ENCODE peak calls at places on chromosomes 6 and 20, in six cellular contexts. L, V, P, C, X and N are unnamed samples.

GRCh38 chr6:8236956-8237355 is 134.6 kb upstream of the EEF1E1 start:
- DNase-seq in V (no peak), P (no peak), C (no peak), L (no peak), X (no peak), N (no peak)

GRCh38 chr20:20143165-20143564 is 90.8 kb downstream of the CFAP61 start:
- DNase-seq in V (no peak), P (no peak), C (no peak), L (no peak), X (no peak), N (no peak)

GRCh38 chr6:5259428-5259827 is 1.3 kb downstream of the LYRM4 start:
- DNase-seq in C (no peak), X (no peak), P (no peak), V (no peak), L (no peak), N (no peak)

GRCh38 chr6:127971945-127972391 is 71.1 kb upstream of the THEMIS start:
- DNase-seq in P (no peak), X (peak), V (no peak), C (peak), L (peak), N (peak)

GRCh38 chr20:51122931-51123658 is 100.2 kb upstream of the KCNG1 start:
- DNase-seq in X (no peak), C (no peak), P (no peak), V (no peak), L (no peak), N (no peak)

GRCh38 chr20:58006346-58007316 is 221.8 kb downstream of the ANKRD60 start:
- DNase-seq in P (no peak), C (no peak), V (no peak), L (no peak), X (no peak), N (peak)

GRCh38 chr20:59948828-59949720 is 8.9 kb downstream of the FAM217B start:
- DNase-seq in C (peak), V (no peak), P (no peak), L (peak), X (peak), N (peak)

GRCh38 chr20:6008254-6008653 is 45.6 kb downstream of the LRRN4 start:
- DNase-seq in P (no peak), C (peak), V (no peak), L (peak), X (peak), N (peak)

GRCh38 chr6:147506704-147507114 is 1.8 kb upstream of the SAMD5 start:
- DNase-seq in V (peak), X (peak), C (no peak), P (peak), L (peak), N (peak)

GRCh38 chr20:54692168-54692887 is 216.9 kb downstream of the DOK5 start:
- DNase-seq in C (no peak), P (no peak), X (no peak), V (no peak), L (no peak), N (no peak)

GRCh38 chr20:11676618-11677289 is 240.9 kb upstream of the BTBD3 start:
- DNase-seq in P (no peak), V (no peak), C (peak), X (peak), L (peak), N (peak)

GRCh38 chr6:169666441-169666840 is 35.4 kb downstream of the WDR27 start:
- DNase-seq in P (no peak), C (no peak), X (no peak), V (no peak), L (no peak), N (no peak)

GRCh38 chr6:53754330-53754729 is 40.5 kb upstream of the LRRC1 start:
- DNase-seq in V (no peak), L (no peak), C (no peak), X (no peak), P (no peak), N (no peak)

GRCh38 chr6:34110610-34111009 is 35.3 kb downstream of the GRM4 start:
- DNase-seq in X (no peak), C (no peak), P (no peak), L (no peak), V (no peak), N (no peak)

GRCh38 chr6:137698636-137699035 is 168.4 kb upstream of the TNFAIP3 start:
- DNase-seq in C (no peak), L (peak), V (no peak), P (no peak), X (no peak), N (peak)

GRCh38 chr6:89239338-89239737 is 22.2 kb upstream of the GABRR1 start:
- DNase-seq in P (no peak), V (no peak), L (no peak), C (no peak), X (no peak), N (peak)

GRCh38 chr6:144064831-144065668 is 30.3 kb downstream of the SF3B5 start:
- DNase-seq in L (no peak), P (no peak), V (no peak), X (no peak), C (no peak), N (no peak)

GRCh38 chr6:150639823-150640331 is 40.2 kb downstream of the PLEKHG1 start:
- DNase-seq in P (no peak), L (no peak), C (no peak), V (no peak), X (no peak), N (no peak)